ENCODE peak calls at places on chromosomes 6 and 20, in six cellular contexts. G is IMR-90, M is HCT116, A is A549, I is GM12878, L is H1. B is an unnamed sample.

GRCh38 chr20:14957416-14957815 is 620.0 kb upstream of the FLRT3 start:
- DNase-seq in G (no peak), M (no peak), A (no peak), I (no peak), L (no peak), B (no peak)

GRCh38 chr6:109075934-109076333 is 18.7 kb downstream of the SESN1 start:
- DNase-seq in G (peak), M (no peak), A (no peak), I (no peak), L (no peak), B (no peak)

GRCh38 chr20:31569163-31570020 is 35.7 kb upstream of the ID1 start:
- DNase-seq in G (peak), M (no peak), A (peak), I (no peak), L (peak), B (peak)

GRCh38 chr6:160782228-160782627 is 80.2 kb downstream of the PLG start:
- DNase-seq in G (no peak), M (no peak), A (no peak), I (no peak), L (no peak), B (no peak)

GRCh38 chr6:167747152-167747427 is 79.6 kb upstream of the AFDN start:
- DNase-seq in G (no peak), M (no peak), A (no peak), I (no peak), L (no peak), B (no peak)

GRCh38 chr6:41466437-41466990 is 79.7 kb upstream of the FOXP4 start:
- DNase-seq in G (no peak), M (no peak), A (no peak), I (no peak), L (no peak), B (no peak)

GRCh38 chr6:57342148-57342669 is 24.8 kb downstream of the PRIM2 start:
- DNase-seq in G (no peak), M (no peak), A (no peak), I (no peak), L (no peak), B (no peak)

GRCh38 chr20:8094845-8095244 is 37.2 kb upstream of the PLCB1 start:
- DNase-seq in G (peak), M (no peak), A (peak), I (no peak), L (no peak), B (peak)

GRCh38 chr6:56868687-56869086 is 86.2 kb upstream of the BEND6 start:
- DNase-seq in G (peak), M (no peak), A (peak), I (no peak), L (no peak), B (peak)

GRCh38 chr6:72218125-72218524 is 331.8 kb downstream of the RIMS1 start:
- DNase-seq in G (peak), M (peak), A (peak), I (no peak), L (peak), B (peak)

GRCh38 chr6:163438298-163438939 is 23.9 kb downstream of the QKI start:
- DNase-seq in G (peak), M (no peak), A (no peak), I (no peak), L (no peak), B (no peak)

GRCh38 chr6:137767931-137768690 is 98.9 kb upstream of the TNFAIP3 start:
- DNase-seq in G (peak), M (no peak), A (no peak), I (peak), L (no peak), B (no peak)

GRCh38 chr6:143471822-143472221 is 21.2 kb downstream of the PEX3 start:
- DNase-seq in G (no peak), M (no peak), A (no peak), I (no peak), L (no peak), B (no peak)

GRCh38 chr6:109428889-109429477 is 11.4 kb downstream of the PPIL6 start:
- DNase-seq in G (peak), M (no peak), A (no peak), I (no peak), L (no peak), B (no peak)

GRCh38 chr6:27812805-27813626 is 99.2 kb downstream of the OR2B2 start:
- DNase-seq in G (no peak), M (no peak), A (no peak), I (no peak), L (peak), B (no peak)

GRCh38 chr6:102015431-102015830 is 621.9 kb downstream of the GRIK2 start:
- DNase-seq in G (no peak), M (no peak), A (no peak), I (no peak), L (no peak), B (no peak)

GRCh38 chr6:8627085-8627861 is 191.9 kb upstream of the SLC35B3 start:
- DNase-seq in G (no peak), M (peak), A (peak), I (peak), L (no peak), B (no peak)

GRCh38 chr6:139518556-139519091 is 144.2 kb upstream of the CITED2 start:
- DNase-seq in G (no peak), M (no peak), A (no peak), I (no peak), L (no peak), B (no peak)

GRCh38 chr6:139519571-139520031 is 145.2 kb upstream of the CITED2 start:
- DNase-seq in G (peak), M (no peak), A (no peak), I (no peak), L (no peak), B (no peak)

GRCh38 chr6:139514819-139515218 is 140.4 kb upstream of the CITED2 start:
- DNase-seq in G (no peak), M (no peak), A (no peak), I (no peak), L (no peak), B (no peak)

GRCh38 chr6:139519097-139519496 is 144.6 kb upstream of the CITED2 start:
- DNase-seq in G (no peak), M (no peak), A (no peak), I (no peak), L (no peak), B (no peak)

GRCh38 chr6:139515511-139515910 is 141.1 kb upstream of the CITED2 start:
- DNase-seq in G (peak), M (no peak), A (no peak), I (no peak), L (no peak), B (peak)
- TF ChIP-seq CEBPB in G (no peak), M (no peak), A (no peak), I (no peak), L (no peak), B (peak)

DNA sequence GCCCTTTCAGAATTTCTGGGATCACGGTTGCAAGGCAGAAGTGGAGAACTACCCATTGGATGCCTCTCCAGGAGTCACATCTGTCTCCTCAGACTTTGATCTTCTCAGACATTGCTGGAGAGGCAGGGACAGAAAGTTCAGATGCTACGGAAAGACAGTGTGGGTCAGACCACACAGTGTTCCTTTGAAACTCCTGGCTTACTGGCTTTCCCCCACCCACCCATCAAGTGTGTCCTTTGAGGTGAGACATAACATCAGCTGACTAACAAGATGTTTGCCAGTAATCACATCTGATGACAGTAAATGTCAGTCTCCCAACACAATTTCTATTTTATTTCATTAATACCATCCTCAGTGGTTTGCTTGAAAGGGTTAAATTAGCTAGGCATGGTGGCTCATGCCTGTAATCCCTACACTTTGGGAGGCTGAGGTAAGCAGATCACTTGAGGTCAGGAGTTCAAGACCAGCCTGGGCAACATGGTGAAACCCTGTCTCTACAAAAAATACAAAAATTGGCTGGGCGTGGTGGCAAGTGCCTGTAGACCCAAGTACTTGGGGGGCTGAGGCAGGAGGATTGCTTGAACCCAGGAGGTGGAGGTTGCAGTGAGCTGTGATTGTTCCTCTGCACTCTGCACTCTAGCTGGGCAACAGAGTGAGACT is 67.2 kb upstream of the SNX9 start:
- DNase-seq in G (no peak), M (no peak), A (no peak), I (no peak), L (no peak), B (no peak)
- TF ChIP-seq CEBPB in G (no peak), M (no peak), A (no peak), I (no peak), L (no peak), B (no peak)

GRCh38 chr6:139522471-139523220 is 148.2 kb upstream of the CITED2 start:
- DNase-seq in G (no peak), M (no peak), A (no peak), I (no peak), L (no peak), B (no peak)
- TF ChIP-seq CEBPB in G (no peak), M (no peak), A (no peak), I (no peak), L (no peak), B (no peak)

GRCh38 chr6:107466062-107466461 is 6.7 kb upstream of the PDSS2 start:
- DNase-seq in G (no peak), M (no peak), A (no peak), I (no peak), L (no peak), B (no peak)

GRCh38 chr6:107459283-107460073 is at the start of gene PDSS2:
- DNase-seq in G (peak), M (peak), A (peak), I (peak), L (peak), B (peak)

GRCh38 chr6:107458687-107459282 is 579 bp downstream of the PDSS2 start:
- DNase-seq in G (peak), M (no peak), A (no peak), I (peak), L (no peak), B (peak)

GRCh38 chr6:107460074-107460631 is 789 bp upstream of the PDSS2 start:
- DNase-seq in G (peak), M (no peak), A (no peak), I (no peak), L (no peak), B (no peak)
- TF ChIP-seq CEBPB in G (no peak), M (no peak), A (no peak), I (no peak), L (no peak), B (no peak)

GRCh38 chr20:33883164-33883563 is 72.0 kb downstream of the CHMP4B start:
- DNase-seq in G (no peak), M (no peak), A (no peak), I (peak), L (no peak), B (no peak)
- TF ChIP-seq CEBPB in G (no peak), M (no peak), A (no peak), I (no peak), L (no peak), B (no peak)

DNA sequence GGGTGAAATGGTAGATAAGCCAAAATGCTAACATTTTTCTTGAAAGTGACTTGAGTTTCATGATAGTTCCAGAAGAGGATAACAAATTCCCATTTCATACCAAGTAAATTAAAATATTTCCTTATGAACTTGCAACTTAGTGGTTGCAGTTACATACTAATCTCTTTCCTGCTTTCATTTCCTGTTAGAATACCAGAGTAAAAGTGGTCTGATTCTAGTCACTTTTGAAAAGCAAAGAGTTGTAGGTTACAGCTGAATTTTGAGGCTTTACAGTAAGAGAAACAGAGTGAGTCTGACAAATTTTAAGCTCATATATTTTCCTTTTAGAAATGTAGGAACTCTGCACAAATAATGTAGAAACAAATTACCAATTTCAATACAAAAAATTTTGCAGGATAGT is 117.4 kb downstream of the ZFAND3 start:
- DNase-seq in G (no peak), M (no peak), A (no peak), I (no peak), L (no peak), B (no peak)
- TF ChIP-seq CEBPB in G (no peak), M (no peak), A (no peak), I (no peak), L (no peak), B (no peak)

B was measured in HepG2.